ENCODE peak calls at places on chromosome 6, in seven cellular contexts. One of them, this sample, is unnamed.

GRCh38 chr6:167668019-167668753 is 158.5 kb upstream of the AFDN start:
- DNase-seq in H1: no peak
- DNase-seq in mesendoderm: no peak
- DNase-seq in IMR-90: no peak
- DNase-seq in neuronal stem cell: peak; percentile 58
- DNase-seq in mesenchymal stem cell: peak; percentile 45
- DNase-seq in H9: no peak
- DNase-seq in this sample: no peak

GRCh38 chr6:105080279-105080678 is 99.5 kb downstream of the POPDC3 start:
- DNase-seq in H1: no peak
- DNase-seq in mesendoderm: no peak
- DNase-seq in IMR-90: no peak
- DNase-seq in neuronal stem cell: no peak
- DNase-seq in mesenchymal stem cell: no peak
- DNase-seq in H9: no peak
- DNase-seq in this sample: peak; percentile 78

GRCh38 chr6:86706449-86706848 is 230.9 kb upstream of the HTR1E start:
- DNase-seq in H1: peak; percentile 15
- DNase-seq in mesendoderm: peak; percentile 72
- DNase-seq in IMR-90: no peak
- DNase-seq in neuronal stem cell: no peak
- DNase-seq in mesenchymal stem cell: no peak
- DNase-seq in H9: peak; percentile 70
- DNase-seq in this sample: peak; percentile 49

GRCh38 chr6:100504786-100505737 is 40.3 kb upstream of the SIM1 start:
- DNase-seq in H1: no peak
- DNase-seq in mesendoderm: peak; percentile 33
- DNase-seq in IMR-90: peak; percentile 89
- DNase-seq in neuronal stem cell: no peak
- DNase-seq in mesenchymal stem cell: peak; percentile 85
- DNase-seq in H9: no peak
- DNase-seq in this sample: peak; percentile 58

GRCh38 chr6:99305021-99305554 is 44.4 kb downstream of the FAXC start:
- DNase-seq in H1: no peak
- DNase-seq in mesendoderm: no peak
- DNase-seq in IMR-90: no peak
- DNase-seq in neuronal stem cell: no peak
- DNase-seq in mesenchymal stem cell: no peak
- DNase-seq in H9: no peak
- DNase-seq in this sample: no peak

GRCh38 chr6:14889172-14889571 is 356.7 kb upstream of the JARID2 start:
- DNase-seq in H1: no peak
- DNase-seq in mesendoderm: no peak
- DNase-seq in IMR-90: peak; percentile 68
- DNase-seq in neuronal stem cell: no peak
- DNase-seq in mesenchymal stem cell: peak; percentile 94
- DNase-seq in H9: no peak
- DNase-seq in this sample: peak; percentile 86

GRCh38 chr6:115360602-115361325 is 699.9 kb downstream of the FRK start:
- DNase-seq in H1: no peak
- DNase-seq in mesendoderm: no peak
- DNase-seq in IMR-90: no peak
- DNase-seq in neuronal stem cell: no peak
- DNase-seq in mesenchymal stem cell: no peak
- DNase-seq in H9: no peak
- DNase-seq in this sample: no peak

GRCh38 chr6:70563540-70563939 is 3.2 kb upstream of the SDHAF4 start:
- DNase-seq in H1: no peak
- DNase-seq in mesendoderm: no peak
- DNase-seq in IMR-90: peak; percentile 24
- DNase-seq in neuronal stem cell: no peak
- DNase-seq in mesenchymal stem cell: peak; percentile 3
- DNase-seq in H9: no peak
- DNase-seq in this sample: peak; percentile 58

GRCh38 chr6:133396630-133397335 is 155.6 kb downstream of the EYA4 start:
- DNase-seq in H1: no peak
- DNase-seq in mesendoderm: no peak
- DNase-seq in IMR-90: peak; percentile 40
- DNase-seq in neuronal stem cell: no peak
- DNase-seq in mesenchymal stem cell: no peak
- DNase-seq in H9: no peak
- DNase-seq in this sample: no peak

GRCh38 chr6:139369568-139370046 is 4.8 kb downstream of the CITED2 start:
- DNase-seq in H1: no peak
- DNase-seq in mesendoderm: peak; percentile 75
- DNase-seq in IMR-90: peak; percentile 80
- DNase-seq in neuronal stem cell: peak; percentile 37
- DNase-seq in mesenchymal stem cell: peak; percentile 85
- DNase-seq in H9: no peak
- DNase-seq in this sample: peak; percentile 77

GRCh38 chr6:127481628-127482027 is 22.4 kb upstream of the KIAA0408 start:
- DNase-seq in H1: no peak
- DNase-seq in mesendoderm: peak; percentile 44
- DNase-seq in IMR-90: peak; percentile 68
- DNase-seq in neuronal stem cell: no peak
- DNase-seq in mesenchymal stem cell: peak; percentile 29
- DNase-seq in H9: no peak
- DNase-seq in this sample: peak; percentile 48

DNA sequence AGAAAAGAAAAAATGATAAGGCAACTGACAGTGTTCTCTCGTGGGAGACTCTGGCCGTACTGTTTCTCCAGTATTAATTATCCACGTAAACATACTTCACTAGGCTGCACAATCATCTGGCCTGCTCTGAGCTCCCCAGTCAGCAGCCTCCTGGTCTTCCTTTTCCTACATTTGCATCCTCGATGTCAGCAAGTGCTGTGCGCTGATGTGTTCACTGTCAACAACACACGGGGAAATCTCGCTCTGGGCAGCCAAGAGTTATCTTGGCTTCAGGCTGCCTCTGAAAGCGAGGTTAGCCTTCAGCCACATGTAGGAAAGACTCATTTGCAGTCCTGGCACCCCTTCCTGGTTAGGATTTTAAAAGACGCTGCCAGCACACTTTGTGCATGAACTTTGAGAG is 460.6 kb upstream of the ARID1B start:
- DNase-seq in H1: no peak
- DNase-seq in mesendoderm: no peak
- DNase-seq in IMR-90: no peak
- DNase-seq in neuronal stem cell: no peak
- DNase-seq in mesenchymal stem cell: no peak
- DNase-seq in H9: no peak
- DNase-seq in this sample: no peak
- H3K79me1 ChIP-seq in H1: no peaks in the 10 kb centered on the region
- H3K79me1 ChIP-seq in mesendoderm: no peaks in the 10 kb centered on the region
- H3K79me1 ChIP-seq in IMR-90: no peaks in the 10 kb centered on the region
- H3K79me1 ChIP-seq in neuronal stem cell: no peaks in the 10 kb centered on the region
- H3K79me1 ChIP-seq in mesenchymal stem cell: no peaks in the 10 kb centered on the region
- H3K79me1 ChIP-seq in H9: no peaks in the 10 kb centered on the region
- H3K79me1 ChIP-seq in this sample: no peaks in the 10 kb centered on the region

DNA sequence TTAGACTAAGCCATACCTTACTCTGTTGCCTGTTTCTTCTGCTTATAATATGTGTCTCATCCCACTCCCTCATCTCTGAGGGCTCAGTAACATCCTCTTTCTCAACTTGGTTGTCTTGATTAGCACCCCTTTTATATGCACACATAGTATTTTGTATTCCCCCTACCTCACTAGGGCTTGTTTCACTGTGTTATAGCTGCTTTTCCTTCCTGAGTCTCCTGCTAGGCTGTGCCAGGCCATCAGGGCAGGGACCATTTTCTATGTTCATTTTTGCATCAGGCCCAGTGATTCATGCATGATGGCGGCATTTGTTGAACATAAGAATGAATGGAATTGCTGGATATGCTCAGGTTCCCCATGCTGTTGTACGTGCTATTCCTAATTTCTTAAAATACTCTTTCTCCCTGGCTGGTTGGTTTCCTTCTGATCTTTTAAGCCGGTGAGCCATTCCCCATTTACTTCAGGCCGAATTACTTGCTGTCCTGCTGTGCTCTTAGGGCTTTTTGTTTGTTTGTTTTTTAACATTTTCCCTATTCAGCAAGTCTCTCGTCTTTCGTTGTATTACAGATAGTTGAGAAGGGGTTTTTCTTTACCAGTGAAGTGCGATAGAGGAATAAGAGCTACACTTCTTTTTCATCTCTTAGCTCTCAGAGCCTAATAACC is 183.2 kb downstream of the CARMIL1 start:
- DNase-seq in H1: no peak
- DNase-seq in mesendoderm: peak; percentile 37
- DNase-seq in IMR-90: no peak
- DNase-seq in neuronal stem cell: peak; percentile 9
- DNase-seq in mesenchymal stem cell: no peak
- DNase-seq in H9: no peak
- DNase-seq in this sample: no peak
- H3K79me1 ChIP-seq in H1: no peaks in the 10 kb centered on the region
- H3K79me1 ChIP-seq in mesendoderm: no peaks in the 10 kb centered on the region
- H3K79me1 ChIP-seq in IMR-90: no peaks in the 10 kb centered on the region
- H3K79me1 ChIP-seq in neuronal stem cell: no peaks in the 10 kb centered on the region
- H3K79me1 ChIP-seq in mesenchymal stem cell: peaks cover 3% of the 10 kb centered on the region
- H3K79me1 ChIP-seq in H9: no peaks in the 10 kb centered on the region
- H3K79me1 ChIP-seq in this sample: no peaks in the 10 kb centered on the region

DNA sequence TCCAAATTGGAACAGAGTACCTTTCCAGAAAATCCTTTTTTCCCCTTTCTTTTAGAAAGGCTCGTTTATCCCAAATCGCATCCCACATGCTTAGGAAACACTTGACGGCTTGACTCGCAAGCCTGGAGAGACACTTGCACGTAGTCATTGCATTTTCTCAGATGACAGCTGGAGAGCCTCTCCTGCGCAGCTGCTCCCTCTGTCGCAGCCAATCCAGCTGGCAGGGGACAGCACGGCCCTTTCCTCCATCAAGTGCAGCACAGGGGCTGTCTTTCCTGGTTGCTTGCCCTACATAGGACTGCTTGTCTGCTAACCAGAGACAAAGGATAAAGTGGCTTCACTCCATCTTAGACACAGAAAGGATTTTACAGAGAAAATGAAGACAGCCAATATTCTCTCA is 77.6 kb upstream of the RGS17 start:
- DNase-seq in H1: no peak
- DNase-seq in mesendoderm: no peak
- DNase-seq in IMR-90: no peak
- DNase-seq in neuronal stem cell: no peak
- DNase-seq in mesenchymal stem cell: no peak
- DNase-seq in H9: no peak
- DNase-seq in this sample: no peak
- H3K79me1 ChIP-seq in H1: no peaks in the 10 kb centered on the region
- H3K79me1 ChIP-seq in mesendoderm: no peaks in the 10 kb centered on the region
- H3K79me1 ChIP-seq in IMR-90: no peaks in the 10 kb centered on the region
- H3K79me1 ChIP-seq in neuronal stem cell: no peaks in the 10 kb centered on the region
- H3K79me1 ChIP-seq in mesenchymal stem cell: no peaks in the 10 kb centered on the region
- H3K79me1 ChIP-seq in H9: no peaks in the 10 kb centered on the region
- H3K79me1 ChIP-seq in this sample: peaks cover 2% of the 10 kb centered on the region

GRCh38 chr6:113776998-113777397 is 80.1 kb upstream of the MARCKS start:
- DNase-seq in H1: peak; percentile 58
- DNase-seq in mesendoderm: peak; percentile 97
- DNase-seq in IMR-90: peak; percentile 5
- DNase-seq in neuronal stem cell: peak; percentile 47
- DNase-seq in mesenchymal stem cell: peak; percentile 24
- DNase-seq in H9: peak; percentile 44
- DNase-seq in this sample: no peak
- H3K79me1 ChIP-seq in H1: no peaks in the 10 kb centered on the region
- H3K79me1 ChIP-seq in mesendoderm: no peaks in the 10 kb centered on the region
- H3K79me1 ChIP-seq in IMR-90: no peaks in the 10 kb centered on the region
- H3K79me1 ChIP-seq in neuronal stem cell: no peaks in the 10 kb centered on the region
- H3K79me1 ChIP-seq in mesenchymal stem cell: no peaks in the 10 kb centered on the region
- H3K79me1 ChIP-seq in H9: no peaks in the 10 kb centered on the region
- H3K79me1 ChIP-seq in this sample: no peaks in the 10 kb centered on the region

GRCh38 chr6:20061952-20062351 is 150.3 kb downstream of the MBOAT1 start:
- DNase-seq in H1: no peak
- DNase-seq in mesendoderm: no peak
- DNase-seq in IMR-90: no peak
- DNase-seq in neuronal stem cell: no peak
- DNase-seq in mesenchymal stem cell: no peak
- DNase-seq in H9: no peak
- DNase-seq in this sample: no peak

GRCh38 chr6:20058912-20059311 is 153.4 kb downstream of the MBOAT1 start:
- DNase-seq in H1: no peak
- DNase-seq in mesendoderm: no peak
- DNase-seq in IMR-90: no peak
- DNase-seq in neuronal stem cell: no peak
- DNase-seq in mesenchymal stem cell: no peak
- DNase-seq in H9: no peak
- DNase-seq in this sample: no peak

GRCh38 chr6:20060252-20060651 is 152.0 kb downstream of the MBOAT1 start:
- DNase-seq in H1: no peak
- DNase-seq in mesendoderm: no peak
- DNase-seq in IMR-90: no peak
- DNase-seq in neuronal stem cell: no peak
- DNase-seq in mesenchymal stem cell: no peak
- DNase-seq in H9: no peak
- DNase-seq in this sample: no peak

DNA sequence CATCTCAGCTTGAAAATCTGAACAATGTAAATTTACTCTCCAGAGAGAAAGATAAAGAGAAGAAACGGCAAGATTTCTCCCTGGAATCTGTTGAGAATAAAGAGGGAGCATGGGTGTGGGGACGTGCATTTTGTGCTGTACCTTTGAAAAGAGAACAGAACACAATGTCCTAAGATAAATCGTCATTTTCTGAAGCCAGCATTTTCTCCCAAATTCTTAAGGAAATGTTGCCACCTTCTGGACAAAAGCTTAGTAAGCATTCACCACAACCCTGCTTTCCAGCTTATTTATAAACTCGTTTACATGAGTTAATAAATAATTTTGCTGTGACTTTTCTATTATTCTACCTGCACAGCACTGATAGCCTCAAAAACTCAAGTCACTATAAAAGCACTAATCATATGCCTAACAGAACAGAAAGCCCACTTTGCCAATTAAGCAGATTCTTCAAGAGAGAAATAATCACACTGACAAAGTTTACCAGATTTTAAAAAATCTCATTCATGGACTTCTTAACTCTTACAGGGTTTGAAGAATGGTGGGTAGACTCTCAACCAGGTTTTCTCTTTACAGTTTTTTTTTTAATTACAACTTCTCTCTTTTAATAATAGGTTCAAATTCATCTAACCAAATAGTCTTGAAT is 155.8 kb downstream of the MBOAT1 start:
- DNase-seq in H1: no peak
- DNase-seq in mesendoderm: peak; percentile 59
- DNase-seq in IMR-90: peak; percentile 63
- DNase-seq in neuronal stem cell: peak; percentile 48
- DNase-seq in mesenchymal stem cell: peak; percentile 46
- DNase-seq in H9: no peak
- DNase-seq in this sample: peak; percentile 75
- H3K79me1 ChIP-seq in H1: no peaks in the 10 kb centered on the region
- H3K79me1 ChIP-seq in mesendoderm: no peaks in the 10 kb centered on the region
- H3K79me1 ChIP-seq in IMR-90: no peaks in the 10 kb centered on the region
- H3K79me1 ChIP-seq in neuronal stem cell: no peaks in the 10 kb centered on the region
- H3K79me1 ChIP-seq in mesenchymal stem cell: no peaks in the 10 kb centered on the region
- H3K79me1 ChIP-seq in H9: no peaks in the 10 kb centered on the region
- H3K79me1 ChIP-seq in this sample: no peaks in the 10 kb centered on the region

GRCh38 chr6:7316658-7317533 is 3.9 kb upstream of the SSR1 start:
- DNase-seq in H1: no peak
- DNase-seq in mesendoderm: no peak
- DNase-seq in IMR-90: no peak
- DNase-seq in neuronal stem cell: no peak
- DNase-seq in mesenchymal stem cell: no peak
- DNase-seq in H9: peak; percentile 40
- DNase-seq in this sample: no peak
- H3K79me1 ChIP-seq in H1: no peaks in the 10 kb centered on the region
- H3K79me1 ChIP-seq in mesendoderm: no peaks in the 10 kb centered on the region
- H3K79me1 ChIP-seq in IMR-90: peaks cover 3% of the 10 kb centered on the region
- H3K79me1 ChIP-seq in neuronal stem cell: peaks cover 3% of the 10 kb centered on the region
- H3K79me1 ChIP-seq in mesenchymal stem cell: no peaks in the 10 kb centered on the region
- H3K79me1 ChIP-seq in H9: no peaks in the 10 kb centered on the region
- H3K79me1 ChIP-seq in this sample: peaks cover 10% of the 10 kb centered on the region

GRCh38 chr6:3237761-3238662 is 10.6 kb upstream of the TUBB2B start:
- DNase-seq in H1: no peak
- DNase-seq in mesendoderm: peak; percentile 43
- DNase-seq in IMR-90: no peak
- DNase-seq in neuronal stem cell: no peak
- DNase-seq in mesenchymal stem cell: no peak
- DNase-seq in H9: no peak
- DNase-seq in this sample: peak; percentile 21
- H3K79me1 ChIP-seq in H1: no peaks in the 10 kb centered on the region
- H3K79me1 ChIP-seq in mesendoderm: no peaks in the 10 kb centered on the region
- H3K79me1 ChIP-seq in IMR-90: no peaks in the 10 kb centered on the region
- H3K79me1 ChIP-seq in neuronal stem cell: no peaks in the 10 kb centered on the region
- H3K79me1 ChIP-seq in mesenchymal stem cell: no peaks in the 10 kb centered on the region
- H3K79me1 ChIP-seq in H9: no peaks in the 10 kb centered on the region
- H3K79me1 ChIP-seq in this sample: no peaks in the 10 kb centered on the region

This sample was measured in trophoblast cell.